ENCODE peak calls at places on chromosomes 7 and 10, in ten cellular contexts. W is stimulated activated CD8-positive, alpha-beta memory T cell treated with anti-CD3 and anti-CD28 coated beads, Interleukin-7, amount 100 ng/mL, for 1 hour; U is fibroblast of pulmonary artery; E is cardiac fibroblast; T is GF-D8; Q is MCF 10A; I is thoracic aorta; Y is germinal center; K is ureter; N is lower lobe of right lung. D is an unnamed sample.

GRCh38 chr7:153190452-153190851 is 430.9 kb downstream of the ACTR3B start:
- DNase-seq in N (no peak), E (peak; percentile 5), Q (no peak), K (no peak), Y (peak; percentile 17), T (no peak), W (no peak), I (no peak), U (no peak), D (peak; percentile 8)

GRCh38 chr7:8436965-8437364 is 3.6 kb downstream of the NXPH1 start:
- DNase-seq in I (no peak), T (no peak), W (no peak), Q (peak; percentile 65), E (peak; percentile 14), Y (peak; percentile 63), U (peak; percentile 4), N (no peak), K (no peak), D (no peak)

GRCh38 chr7:98217623-98218582 is 6.7 kb downstream of the BHLHA15 start:
- DNase-seq in U (no peak), K (no peak), T (peak; percentile 88), E (no peak), Q (no peak), I (no peak), N (peak; percentile 48), Y (no peak), W (no peak), D (peak; percentile 50)

GRCh38 chr10:102405108-102405561 is 9.6 kb downstream of the NFKB2 start:
- DNase-seq in I (no peak), Y (no peak), T (no peak), E (no peak), W (no peak), Q (no peak), K (no peak), U (no peak), N (no peak), D (no peak)

GRCh38 chr7:94289071-94289470 is 105.6 kb upstream of the COL1A2 start:
- DNase-seq in Y (no peak), W (no peak), Q (peak; percentile 81), U (peak; percentile 94), N (peak; percentile 49), E (peak; percentile 93), K (peak; percentile 64), I (no peak), T (no peak), D (no peak)

GRCh38 chr7:72152171-72153131 is 259.7 kb downstream of the CALN1 start:
- DNase-seq in K (no peak), T (no peak), N (no peak), E (no peak), Y (no peak), W (no peak), U (no peak), Q (no peak), I (no peak), D (peak; percentile 62)

GRCh38 chr10:87842776-87843497 is 20.4 kb downstream of the KLLN start:
- DNase-seq in W (no peak), T (no peak), E (peak; percentile 83), K (no peak), U (peak; percentile 83), Y (no peak), Q (peak; percentile 81), I (no peak), N (no peak), D (no peak)

GRCh38 chr7:142670504-142670903 is 78.8 kb upstream of the PRSS1 start:
- DNase-seq in Y (no peak), U (no peak), K (no peak), Q (no peak), N (no peak), I (no peak), E (no peak), T (no peak), W (no peak), D (no peak)

GRCh38 chr10:79136227-79137005 is 67.7 kb downstream of the ZMIZ1 start:
- DNase-seq in Y (no peak), I (no peak), W (no peak), K (no peak), E (no peak), Q (no peak), U (no peak), N (no peak), T (peak; percentile 14), D (no peak)

GRCh38 chr10:62323751-62324150 is 50.4 kb upstream of the ZNF365 start:
- DNase-seq in W (no peak), N (no peak), K (no peak), U (peak; percentile 4), Y (no peak), I (no peak), E (peak; percentile 27), Q (no peak), T (no peak), D (no peak)

GRCh38 chr10:4812952-4813351 is 13.1 kb upstream of the AKR1E2 start:
- DNase-seq in K (no peak), Y (no peak), T (no peak), Q (peak; percentile 76), I (no peak), U (peak; percentile 73), W (no peak), E (peak; percentile 94), N (no peak), D (no peak)

GRCh38 chr7:47501406-47501805 is 80.5 kb downstream of the TNS3 start:
- DNase-seq in K (no peak), N (no peak), T (no peak), I (no peak), Q (no peak), W (no peak), E (peak; percentile 88), U (peak; percentile 91), Y (no peak), D (no peak)

GRCh38 chr7:82559203-82559805 is 115.7 kb upstream of the CACNA2D1 start:
- DNase-seq in Q (no peak), W (no peak), T (no peak), U (no peak), Y (no peak), E (no peak), N (no peak), I (no peak), K (no peak), D (no peak)

GRCh38 chr10:70605153-70605552 is 2.6 kb upstream of the PRF1 start:
- DNase-seq in W (no peak), N (no peak), E (no peak), U (no peak), Q (no peak), T (no peak), I (no peak), K (no peak), Y (no peak), D (no peak)

GRCh38 chr7:140458191-140458590 is 21.1 kb downstream of the MKRN1 start:
- DNase-seq in K (no peak), Q (no peak), Y (no peak), E (no peak), W (no peak), U (no peak), T (no peak), I (no peak), N (no peak), D (no peak)

GRCh38 chr7:156600496-156600895 is 40.1 kb upstream of the RNF32 start:
- DNase-seq in K (no peak), N (no peak), U (no peak), Q (no peak), I (no peak), W (no peak), Y (no peak), T (no peak), E (no peak), D (no peak)

GRCh38 chr7:4612237-4612636 is 69.9 kb upstream of the FOXK1 start:
- DNase-seq in I (no peak), W (no peak), N (no peak), K (no peak), Y (no peak), Q (no peak), U (no peak), E (no peak), T (no peak), D (no peak)

GRCh38 chr7:16531682-16532081 is 5.1 kb downstream of the LRRC72 start:
- DNase-seq in Q (no peak), Y (no peak), N (no peak), I (no peak), K (no peak), E (peak; percentile 20), W (no peak), U (no peak), T (no peak), D (no peak)

GRCh38 chr7:102454423-102454822 is 10.2 kb downstream of the ALKBH4 start:
- DNase-seq in Q (no peak), I (no peak), T (no peak), E (no peak), K (no peak), W (no peak), Y (no peak), N (no peak), U (no peak), D (no peak)

GRCh38 chr10:132311338-132311939 is 3.7 kb upstream of the STK32C start:
- DNase-seq in Q (no peak), K (no peak), T (no peak), W (no peak), N (no peak), U (no peak), E (no peak), I (no peak), Y (no peak), D (no peak)

GRCh38 chr10:69895759-69896158 is 94.1 kb downstream of the COL13A1 start:
- DNase-seq in W (no peak), E (peak; percentile 48), Q (no peak), U (peak; percentile 64), N (no peak), Y (no peak), I (no peak), T (no peak), K (no peak), D (no peak)

GRCh38 chr7:26090927-26091519 is 61.0 kb upstream of the NFE2L3 start:
- DNase-seq in W (no peak), U (peak; percentile 81), E (peak; percentile 79), Y (peak; percentile 57), T (peak; percentile 46), Q (peak; percentile 60), K (no peak), I (no peak), N (no peak), D (no peak)

GRCh38 chr10:43199684-43200537 is 61.7 kb downstream of the CSGALNACT2 start:
- DNase-seq in Y (no peak), W (no peak), Q (no peak), N (peak; percentile 39), U (no peak), T (no peak), I (no peak), K (no peak), E (no peak), D (no peak)

GRCh38 chr7:27636326-27637006 is 26.2 kb downstream of the HIBADH start:
- DNase-seq in I (no peak), Y (no peak), T (no peak), K (no peak), U (peak; percentile 59), W (no peak), E (peak; percentile 84), Q (no peak), N (no peak), D (no peak)

GRCh38 chr7:80681272-80681885 is 42.9 kb downstream of the CD36 start:
- DNase-seq in I (no peak), K (no peak), W (no peak), N (no peak), T (no peak), U (peak; percentile 56), Y (no peak), Q (peak; percentile 58), E (peak; percentile 67), D (no peak)

GRCh38 chr10:75032119-75032518 is 79.3 kb upstream of the SAMD8 start:
- DNase-seq in E (no peak), Q (no peak), T (no peak), N (no peak), U (no peak), W (no peak), Y (no peak), K (no peak), I (no peak), D (no peak)

GRCh38 chr10:30529373-30529998 is 95.5 kb downstream of the MAP3K8 start:
- DNase-seq in N (peak; percentile 91), Y (peak; percentile 75), I (peak; percentile 26), K (peak; percentile 69), E (no peak), U (no peak), T (peak; percentile 97), W (peak; percentile 56), Q (no peak), D (peak; percentile 1)

GRCh38 chr10:87623191-87623590 is 36.5 kb upstream of the PAPSS2 start:
- DNase-seq in E (no peak), W (no peak), U (no peak), N (no peak), K (no peak), I (no peak), Q (no peak), T (no peak), Y (no peak), D (no peak)

D was measured in caudate nucleus.